ENCODE peak calls at places on chromosomes 7 and 10, in four cellular contexts. Z is breast epithelium, I is heart right ventricle, Q is lower lobe of right lung. T is an unnamed sample. For H3K36me3 and H3K4me1, the result is how much of the 10 kb centered on the place peaks cover.

GRCh38 chr10:78756604-78757442 is 311.9 kb upstream of the ZMIZ1 start:
- DNase-seq in Z (peak), I (peak), Q (peak), T (peak)

GRCh38 chr7:132118641-132119040 is 457.6 kb downstream of the PLXNA4 start:
- DNase-seq in I (no peak), Z (no peak), Q (no peak), T (no peak)

GRCh38 chr7:158396982-158397862 is 190.4 kb downstream of the PTPRN2 start:
- DNase-seq in Z (no peak), I (no peak), Q (peak), T (no peak)

GRCh38 chr7:140435252-140435895 is 31.5 kb downstream of the RAB19 start:
- DNase-seq in Q (no peak), I (peak), Z (no peak), T (no peak)

GRCh38 chr7:140940866-140941265 is 16.1 kb upstream of the BRAF start:
- DNase-seq in I (no peak), Q (no peak), Z (no peak), T (no peak)

GRCh38 chr7:128190051-128190640 is 50.9 kb upstream of the LEP start:
- DNase-seq in Q (no peak), I (no peak), Z (peak), T (no peak)

GRCh38 chr10:103584216-103585010 is 90.9 kb downstream of the NEURL1 start:
- DNase-seq in Q (peak), I (peak), Z (no peak), T (peak)

GRCh38 chr7:148105853-148106252 is 484.7 kb upstream of the C7orf33 start:
- DNase-seq in Q (no peak), Z (no peak), I (no peak), T (no peak)

GRCh38 chr10:123860209-123860608 is 31.4 kb downstream of the CPXM2 start:
- DNase-seq in Q (no peak), Z (no peak), I (no peak), T (no peak)

GRCh38 chr7:65722361-65722792 is 150.5 kb upstream of the VKORC1L1 start:
- DNase-seq in Q (peak), I (peak), Z (peak), T (peak)

GRCh38 chr10:70909326-70909935 is 21.1 kb upstream of the PCBD1 start:
- DNase-seq in Q (peak), Z (no peak), I (no peak), T (no peak)

GRCh38 chr10:32961892-32962369 is 3.9 kb upstream of the ITGB1 start:
- DNase-seq in I (no peak), Q (no peak), Z (no peak), T (no peak)

GRCh38 chr10:80182986-80183385 is 22.4 kb downstream of the ANXA11 start:
- DNase-seq in Q (no peak), Z (no peak), I (no peak), T (no peak)

GRCh38 chr7:142557971-142558582 is 191.2 kb upstream of the PRSS1 start:
- DNase-seq in Z (no peak), I (no peak), Q (no peak), T (peak)

GRCh38 chr10:97628228-97628627 is 5.1 kb downstream of the MORN4 start:
- DNase-seq in Q (no peak), Z (no peak), I (no peak), T (no peak)

GRCh38 chr7:77822269-77822668 is 23.7 kb downstream of the PHTF2 start:
- DNase-seq in I (no peak), Z (no peak), Q (no peak), T (no peak)

GRCh38 chr10:97333601-97334369 is 744 bp downstream of the FRAT2 start:
- DNase-seq in Q (peak), I (peak), Z (no peak), T (peak)

GRCh38 chr10:48623607-48624132 is 18.8 kb upstream of the ARHGAP22 start:
- DNase-seq in Z (no peak), I (no peak), Q (no peak), T (no peak)
- H3K36me3 ChIP-seq in Z (under half), I (under half), Q (under half), T (under half)

GRCh38 chr7:88789480-88790064 is 6.0 kb downstream of the TEX47 start:
- DNase-seq in Z (no peak), Q (no peak), I (no peak), T (no peak)
- TF ChIP-seq CTCF in Z (peak), Q (peak), I (peak), T (no peak)

GRCh38 chr10:118977864-118978263 is 51.6 kb upstream of the NANOS1 start:
- DNase-seq in I (no peak), Z (no peak), Q (no peak), T (no peak)
- H3K4me1 ChIP-seq in I (under half), Z (under half), Q (under half), T (under half)

DNA sequence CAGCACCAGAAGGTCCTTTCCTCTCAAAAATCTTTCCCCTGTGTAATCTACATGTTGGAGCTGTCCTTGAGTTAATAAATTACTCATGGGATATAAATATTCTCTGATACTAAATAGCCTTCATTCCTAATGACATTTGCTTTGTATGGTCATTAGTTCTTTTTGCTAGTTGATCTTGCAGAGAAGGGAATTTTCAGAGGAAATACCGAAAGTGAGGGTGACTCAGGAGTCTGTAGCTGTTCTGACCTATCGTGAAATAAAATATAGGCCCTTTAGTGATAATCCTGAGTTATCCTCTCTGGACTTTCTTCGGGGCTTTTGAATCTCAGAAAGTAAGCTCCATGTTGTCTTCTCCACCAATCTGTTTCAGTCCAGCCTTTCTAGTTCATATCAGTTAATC is 19.4 kb upstream of the CLDN12 start:
- DNase-seq in I (no peak), Z (no peak), Q (no peak), T (no peak)
- H3K36me3 ChIP-seq in I (under half), Z (under half), Q (half or more), T (under half)